ENCODE peak calls at places on chromosomes 5 and 9, in six cellular contexts. M is cardiac muscle cell; T is kidney; R is activated CD8-positive, alpha-beta memory T cell treated with anti-CD3 and anti-CD28 coated beads, Interleukin-2, amount 10 ng/mL, durations not matched to agents 7 days and 5 days; E is ELF-1; P is omental fat pad. O is an unnamed sample.

GRCh38 chr9:134670042-134670525 is 28.5 kb downstream of the COL5A1 start:
- DNase-seq in M (no peak), T (no peak), R (no peak), E (peak), P (no peak), O (no peak)

GRCh38 chr5:140371356-140372151 is 11.6 kb downstream of the SLC4A9 start:
- DNase-seq in M (no peak), T (no peak), R (no peak), E (no peak), P (no peak), O (no peak)

GRCh38 chr5:181283347-181283746 is 22.4 kb upstream of the TRIM52 start:
- DNase-seq in M (no peak), T (no peak), R (no peak), E (no peak), P (no peak), O (no peak)

GRCh38 chr5:173671121-173671949 is 54.9 kb upstream of the BOD1 start:
- DNase-seq in M (no peak), T (peak), R (no peak), E (no peak), P (no peak), O (peak)

GRCh38 chr9:124344291-124345050 is 70.8 kb downstream of the PSMB7 start:
- DNase-seq in M (no peak), T (peak), R (no peak), E (no peak), P (no peak), O (no peak)

GRCh38 chr5:158700231-158700996 is 399.3 kb downstream of the EBF1 start:
- DNase-seq in M (no peak), T (no peak), R (no peak), E (no peak), P (no peak), O (no peak)

GRCh38 chr9:38707885-38708640 is 11.9 kb downstream of the FAM240B start:
- DNase-seq in M (no peak), T (no peak), R (no peak), E (peak), P (no peak), O (no peak)

GRCh38 chr5:169169786-169170185 is 131.2 kb downstream of the SLIT3 start:
- DNase-seq in M (no peak), T (no peak), R (no peak), E (peak), P (no peak), O (no peak)

GRCh38 chr5:146130440-146131045 is 25.2 kb upstream of the PLAC8L1 start:
- DNase-seq in M (peak), T (no peak), R (no peak), E (no peak), P (no peak), O (no peak)

GRCh38 chr9:80664327-80665210 is 1024.8 kb downstream of the TLE1 start:
- DNase-seq in M (no peak), T (no peak), R (no peak), E (no peak), P (no peak), O (no peak)

GRCh38 chr5:178078197-178078995 is 34.9 kb upstream of the N4BP3 start:
- DNase-seq in M (no peak), T (no peak), R (no peak), E (no peak), P (no peak), O (no peak)